ENCODE peak calls at places on chromosomes 4 and X, in eight cellular contexts. One of them, this sample, is unnamed.

GRCh38 chrX:132876509-132876837 is 82.0 kb downstream of the HS6ST2 start:
- DNase-seq in Peyer's patch: no peak
- DNase-seq in brain microvascular endothelial cell: no peak
- DNase-seq in uterus: peak; percentile 19
- DNase-seq in stomach: no peak
- DNase-seq in left ventricle myocardium inferior: no peak
- DNase-seq in right cardiac atrium: peak; percentile 26
- DNase-seq in A549: no peak
- DNase-seq in this sample: no peak

GRCh38 chr4:147846318-147847135 is 114.6 kb downstream of the ARHGAP10 start:
- DNase-seq in Peyer's patch: no peak
- DNase-seq in left ventricle myocardium inferior: no peak
- DNase-seq in A549: no peak
- DNase-seq in right cardiac atrium: no peak
- DNase-seq in brain microvascular endothelial cell: no peak
- DNase-seq in uterus: no peak
- DNase-seq in stomach: no peak
- DNase-seq in this sample: no peak

GRCh38 chr4:42579903-42580302 is 77.0 kb downstream of the ATP8A1 start:
- DNase-seq in uterus: no peak
- DNase-seq in Peyer's patch: no peak
- DNase-seq in right cardiac atrium: no peak
- DNase-seq in brain microvascular endothelial cell: no peak
- DNase-seq in stomach: no peak
- DNase-seq in left ventricle myocardium inferior: no peak
- DNase-seq in A549: no peak
- DNase-seq in this sample: no peak

GRCh38 chr4:7422898-7423180 is 11.9 kb downstream of the PSAPL1 start:
- DNase-seq in right cardiac atrium: no peak
- DNase-seq in stomach: no peak
- DNase-seq in brain microvascular endothelial cell: no peak
- DNase-seq in Peyer's patch: peak; percentile 15
- DNase-seq in left ventricle myocardium inferior: no peak
- DNase-seq in A549: no peak
- DNase-seq in uterus: no peak
- DNase-seq in this sample: peak; percentile 22

GRCh38 chr4:151226004-151226932 is 50.7 kb upstream of the PRSS48 start:
- DNase-seq in right cardiac atrium: no peak
- DNase-seq in brain microvascular endothelial cell: peak; percentile 75
- DNase-seq in A549: no peak
- DNase-seq in left ventricle myocardium inferior: no peak
- DNase-seq in uterus: no peak
- DNase-seq in stomach: no peak
- DNase-seq in Peyer's patch: no peak
- DNase-seq in this sample: no peak

GRCh38 chr4:37424753-37425152 is 180.2 kb downstream of the NWD2 start:
- DNase-seq in A549: no peak
- DNase-seq in right cardiac atrium: no peak
- DNase-seq in stomach: no peak
- DNase-seq in brain microvascular endothelial cell: no peak
- DNase-seq in Peyer's patch: no peak
- DNase-seq in left ventricle myocardium inferior: no peak
- DNase-seq in uterus: no peak
- DNase-seq in this sample: no peak

GRCh38 chr4:40200881-40201797 is 4.3 kb downstream of the RHOH start:
- DNase-seq in right cardiac atrium: no peak
- DNase-seq in stomach: no peak
- DNase-seq in Peyer's patch: no peak
- DNase-seq in brain microvascular endothelial cell: no peak
- DNase-seq in uterus: no peak
- DNase-seq in A549: peak; percentile 46
- DNase-seq in left ventricle myocardium inferior: no peak
- DNase-seq in this sample: no peak

GRCh38 chr4:36325499-36325898 is 44.1 kb downstream of the DTHD1 start:
- DNase-seq in uterus: no peak
- DNase-seq in right cardiac atrium: no peak
- DNase-seq in A549: no peak
- DNase-seq in left ventricle myocardium inferior: no peak
- DNase-seq in stomach: no peak
- DNase-seq in Peyer's patch: no peak
- DNase-seq in brain microvascular endothelial cell: no peak
- DNase-seq in this sample: no peak

GRCh38 chrX:41333744-41333993 is 293 bp upstream of the DDX3X start:
- DNase-seq in right cardiac atrium: no peak
- DNase-seq in Peyer's patch: no peak
- DNase-seq in A549: peak; percentile 94
- DNase-seq in left ventricle myocardium inferior: no peak
- DNase-seq in uterus: peak; percentile 89
- DNase-seq in brain microvascular endothelial cell: peak; percentile 77
- DNase-seq in stomach: no peak
- DNase-seq in this sample: peak; percentile 94

GRCh38 chr4:151887151-151887815 is 126.5 kb upstream of the GATB start:
- DNase-seq in uterus: no peak
- DNase-seq in right cardiac atrium: no peak
- DNase-seq in brain microvascular endothelial cell: peak; percentile 61
- DNase-seq in stomach: no peak
- DNase-seq in left ventricle myocardium inferior: no peak
- DNase-seq in A549: no peak
- DNase-seq in Peyer's patch: no peak
- DNase-seq in this sample: no peak

GRCh38 chr4:155473420-155474095 is 96.8 kb upstream of the MAP9 start:
- DNase-seq in stomach: no peak
- DNase-seq in Peyer's patch: no peak
- DNase-seq in left ventricle myocardium inferior: no peak
- DNase-seq in A549: no peak
- DNase-seq in right cardiac atrium: no peak
- DNase-seq in uterus: no peak
- DNase-seq in brain microvascular endothelial cell: no peak
- DNase-seq in this sample: no peak

GRCh38 chr4:135243960-135244561 is 1042.5 kb upstream of the PABPC4L start:
- DNase-seq in brain microvascular endothelial cell: no peak
- DNase-seq in uterus: no peak
- DNase-seq in right cardiac atrium: no peak
- DNase-seq in stomach: no peak
- DNase-seq in left ventricle myocardium inferior: no peak
- DNase-seq in Peyer's patch: no peak
- DNase-seq in A549: no peak
- DNase-seq in this sample: no peak

GRCh38 chrX:108304210-108304609 is 134.0 kb downstream of the COL4A6 start:
- DNase-seq in uterus: no peak
- DNase-seq in Peyer's patch: no peak
- DNase-seq in right cardiac atrium: no peak
- DNase-seq in stomach: no peak
- DNase-seq in brain microvascular endothelial cell: no peak
- DNase-seq in A549: no peak
- DNase-seq in left ventricle myocardium inferior: no peak
- DNase-seq in this sample: no peak

GRCh38 chr4:80462537-80463207 is 127.1 kb downstream of the CFAP299 start:
- DNase-seq in uterus: no peak
- DNase-seq in right cardiac atrium: no peak
- DNase-seq in Peyer's patch: no peak
- DNase-seq in brain microvascular endothelial cell: no peak
- DNase-seq in left ventricle myocardium inferior: no peak
- DNase-seq in A549: no peak
- DNase-seq in stomach: no peak
- DNase-seq in this sample: no peak

GRCh38 chr4:95510145-95510544 is 38.6 kb downstream of the UNC5C start:
- DNase-seq in A549: peak; percentile 17
- DNase-seq in left ventricle myocardium inferior: no peak
- DNase-seq in Peyer's patch: no peak
- DNase-seq in brain microvascular endothelial cell: peak; percentile 32
- DNase-seq in uterus: no peak
- DNase-seq in right cardiac atrium: no peak
- DNase-seq in stomach: no peak
- DNase-seq in this sample: no peak

GRCh38 chrX:6898371-6898770 is 249.1 kb upstream of the STS start:
- DNase-seq in brain microvascular endothelial cell: no peak
- DNase-seq in uterus: no peak
- DNase-seq in A549: no peak
- DNase-seq in stomach: no peak
- DNase-seq in left ventricle myocardium inferior: no peak
- DNase-seq in Peyer's patch: no peak
- DNase-seq in right cardiac atrium: no peak
- DNase-seq in this sample: no peak

GRCh38 chrX:6909396-6909795 is 238.1 kb upstream of the STS start:
- DNase-seq in stomach: no peak
- DNase-seq in A549: no peak
- DNase-seq in left ventricle myocardium inferior: no peak
- DNase-seq in Peyer's patch: no peak
- DNase-seq in right cardiac atrium: no peak
- DNase-seq in brain microvascular endothelial cell: no peak
- DNase-seq in uterus: no peak
- DNase-seq in this sample: no peak

GRCh38 chrX:6904178-6904577 is 243.3 kb upstream of the STS start:
- DNase-seq in uterus: no peak
- DNase-seq in stomach: no peak
- DNase-seq in left ventricle myocardium inferior: no peak
- DNase-seq in right cardiac atrium: no peak
- DNase-seq in A549: no peak
- DNase-seq in Peyer's patch: no peak
- DNase-seq in brain microvascular endothelial cell: no peak
- DNase-seq in this sample: no peak
- H3K27ac ChIP-seq in uterus: no peak overlapping the region
- H3K27ac ChIP-seq in stomach: no peak overlapping the region
- H3K27ac ChIP-seq in left ventricle myocardium inferior: no peak overlapping the region
- H3K27ac ChIP-seq in right cardiac atrium: no peak overlapping the region
- H3K27ac ChIP-seq in A549: no peak overlapping the region
- H3K27ac ChIP-seq in Peyer's patch: no peak overlapping the region
- H3K27ac ChIP-seq in brain microvascular endothelial cell: no peak overlapping the region
- H3K27ac ChIP-seq in this sample: no peak overlapping the region

DNA sequence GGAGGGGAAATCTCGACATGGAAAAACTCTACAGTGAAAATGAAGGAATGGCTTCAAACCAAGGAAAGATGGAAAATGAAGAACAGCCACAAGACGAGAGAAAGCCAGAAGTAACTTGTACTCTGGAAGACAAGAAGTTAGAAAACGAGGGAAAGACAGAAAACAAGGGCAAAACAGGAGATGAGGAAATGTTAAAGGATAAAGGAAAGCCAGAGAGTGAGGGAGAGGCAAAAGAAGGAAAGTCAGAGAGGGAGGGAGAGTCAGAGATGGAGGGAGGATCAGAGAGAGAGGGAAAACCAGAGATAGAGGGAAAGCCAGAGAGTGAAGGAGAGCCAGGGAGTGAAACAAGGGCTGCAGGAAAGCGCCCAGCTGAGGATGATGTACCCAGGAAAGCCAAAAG is 1.3 kb downstream of the TCEAL4 start:
- DNase-seq in right cardiac atrium: no peak
- DNase-seq in brain microvascular endothelial cell: no peak
- DNase-seq in Peyer's patch: no peak
- DNase-seq in left ventricle myocardium inferior: no peak
- DNase-seq in A549: no peak
- DNase-seq in stomach: no peak
- DNase-seq in uterus: no peak
- DNase-seq in this sample: no peak
- H3K4me3 ChIP-seq in right cardiac atrium: peak overlapping the region; percentile 96
- H3K4me3 ChIP-seq in brain microvascular endothelial cell: peak overlapping the region; percentile 77
- H3K4me3 ChIP-seq in Peyer's patch: no peak overlapping the region
- H3K4me3 ChIP-seq in left ventricle myocardium inferior: peak overlapping the region; percentile 76
- H3K4me3 ChIP-seq in A549: peak overlapping the region; percentile 93
- H3K4me3 ChIP-seq in stomach: peak overlapping the region; percentile 71
- H3K4me3 ChIP-seq in uterus: peak overlapping the region; percentile 67
- H3K4me3 ChIP-seq in this sample: peak overlapping the region; percentile 65

GRCh38 chrX:13491061-13491460 is 78.3 kb upstream of the EGFL6 start:
- DNase-seq in right cardiac atrium: no peak
- DNase-seq in Peyer's patch: no peak
- DNase-seq in brain microvascular endothelial cell: no peak
- DNase-seq in uterus: no peak
- DNase-seq in stomach: no peak
- DNase-seq in A549: no peak
- DNase-seq in left ventricle myocardium inferior: no peak
- DNase-seq in this sample: no peak

GRCh38 chrX:13489451-13489850 is 80.0 kb upstream of the EGFL6 start:
- DNase-seq in Peyer's patch: peak; percentile 75
- DNase-seq in uterus: peak; percentile 82
- DNase-seq in right cardiac atrium: peak; percentile 61
- DNase-seq in left ventricle myocardium inferior: peak; percentile 48
- DNase-seq in A549: peak; percentile 40
- DNase-seq in stomach: peak; percentile 56
- DNase-seq in brain microvascular endothelial cell: peak; percentile 70
- DNase-seq in this sample: peak; percentile 89

GRCh38 chrX:13485167-13485566 is 84.2 kb upstream of the EGFL6 start:
- DNase-seq in Peyer's patch: no peak
- DNase-seq in left ventricle myocardium inferior: no peak
- DNase-seq in brain microvascular endothelial cell: no peak
- DNase-seq in stomach: no peak
- DNase-seq in A549: no peak
- DNase-seq in right cardiac atrium: no peak
- DNase-seq in uterus: no peak
- DNase-seq in this sample: no peak

GRCh38 chrX:13487731-13488505 is 81.5 kb upstream of the EGFL6 start:
- DNase-seq in stomach: peak; percentile 49
- DNase-seq in uterus: peak; percentile 66
- DNase-seq in right cardiac atrium: no peak
- DNase-seq in left ventricle myocardium inferior: no peak
- DNase-seq in A549: peak; percentile 82
- DNase-seq in brain microvascular endothelial cell: peak; percentile 77
- DNase-seq in Peyer's patch: peak; percentile 63
- DNase-seq in this sample: peak; percentile 64

DNA sequence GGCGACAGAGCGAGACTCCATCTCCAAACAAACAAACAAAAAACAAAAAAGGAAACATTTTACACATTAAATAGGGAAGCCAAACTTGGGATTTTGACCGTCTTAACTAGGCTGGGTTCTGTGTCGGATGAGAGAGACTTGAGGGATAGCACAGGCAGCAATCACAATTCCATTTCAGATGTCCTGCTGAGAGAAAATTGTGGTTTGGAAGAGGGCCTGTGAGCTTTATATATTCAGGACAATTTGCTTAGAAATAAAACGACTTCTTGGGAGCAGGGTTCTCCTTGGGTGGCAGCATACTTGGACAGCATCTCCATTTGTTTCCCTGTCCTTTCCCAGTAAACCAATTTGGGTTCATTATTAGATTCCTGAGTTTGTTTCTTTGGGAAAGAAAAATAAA is 80.7 kb upstream of the EGFL6 start:
- DNase-seq in Peyer's patch: no peak
- DNase-seq in right cardiac atrium: no peak
- DNase-seq in left ventricle myocardium inferior: no peak
- DNase-seq in uterus: no peak
- DNase-seq in stomach: no peak
- DNase-seq in brain microvascular endothelial cell: no peak
- DNase-seq in A549: no peak
- DNase-seq in this sample: no peak
- H3K27ac ChIP-seq in Peyer's patch: peak overlapping the region; percentile 71
- H3K27ac ChIP-seq in right cardiac atrium: no peak overlapping the region
- H3K27ac ChIP-seq in left ventricle myocardium inferior: peak overlapping the region; percentile 75
- H3K27ac ChIP-seq in uterus: peak overlapping the region; percentile 87
- H3K27ac ChIP-seq in stomach: peak overlapping the region; percentile 77
- H3K27ac ChIP-seq in brain microvascular endothelial cell: peak overlapping the region; percentile 94
- H3K27ac ChIP-seq in A549: peak overlapping the region; percentile 86
- H3K27ac ChIP-seq in this sample: peak overlapping the region; percentile 65

DNA sequence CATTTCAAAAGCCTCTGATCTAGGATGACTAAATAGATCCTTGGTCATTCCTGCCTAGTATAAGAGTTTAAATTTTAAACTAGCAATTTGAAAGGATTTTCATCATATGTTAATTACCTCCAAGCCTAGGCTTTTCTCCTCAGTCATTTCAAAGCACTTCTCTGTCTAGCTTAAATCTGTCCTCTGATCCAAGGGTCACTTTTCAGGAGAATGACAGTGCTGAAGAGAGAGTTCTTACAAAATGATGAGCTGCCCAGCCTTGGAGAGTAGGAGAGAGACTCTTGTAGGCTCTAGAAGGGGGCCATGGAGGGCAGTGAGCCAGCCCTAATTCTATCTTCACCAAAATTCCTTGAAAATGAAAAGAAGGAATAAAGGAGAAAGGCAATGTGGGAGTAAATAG is 25.0 kb downstream of the ATP10D start:
- DNase-seq in left ventricle myocardium inferior: no peak
- DNase-seq in right cardiac atrium: no peak
- DNase-seq in A549: no peak
- DNase-seq in Peyer's patch: no peak
- DNase-seq in brain microvascular endothelial cell: no peak
- DNase-seq in stomach: no peak
- DNase-seq in uterus: no peak
- DNase-seq in this sample: no peak
- H3K4me3 ChIP-seq in left ventricle myocardium inferior: no peak overlapping the region
- H3K4me3 ChIP-seq in right cardiac atrium: no peak overlapping the region
- H3K4me3 ChIP-seq in A549: no peak overlapping the region
- H3K4me3 ChIP-seq in Peyer's patch: no peak overlapping the region
- H3K4me3 ChIP-seq in brain microvascular endothelial cell: no peak overlapping the region
- H3K4me3 ChIP-seq in stomach: no peak overlapping the region
- H3K4me3 ChIP-seq in uterus: no peak overlapping the region
- H3K4me3 ChIP-seq in this sample: no peak overlapping the region